ENCODE peak calls at places on chromosomes 4 and X, in five cellular contexts. L is activated CD4-positive, alpha-beta memory T cell treated with anti-CD3 and anti-CD28 coated beads for 36 hours; S is NCI-H510A treated with DMSO at 0.1 percent for 48 hours; V is naive thymus-derived CD8-positive, alpha-beta T cell; B is SW480. M is an unnamed sample.

GRCh38 chrX:68163446-68163845 is 269.8 kb downstream of the OPHN1 start:
- DNase-seq in L (no peak), S (no peak), V (no peak), B (no peak), M (no peak)

GRCh38 chr4:30948653-30949052 is 228.5 kb downstream of the PCDH7 start:
- DNase-seq in L (no peak), S (no peak), V (no peak), B (no peak), M (no peak)

GRCh38 chrX:19613645-19614323 is 98.5 kb upstream of the MAP3K15 start:
- DNase-seq in L (no peak), S (no peak), V (no peak), B (no peak), M (no peak)

GRCh38 chrX:118221257-118221656 is 104.6 kb upstream of the KLHL13 start:
- DNase-seq in L (no peak), S (no peak), V (no peak), B (no peak), M (no peak)

GRCh38 chrX:80663331-80663730 is 146.3 kb downstream of the BRWD3 start:
- DNase-seq in L (no peak), S (no peak), V (no peak), B (no peak), M (no peak)

GRCh38 chr4:189613202-189613601 is 327.5 kb upstream of the FRG1 start:
- DNase-seq in L (no peak), S (no peak), V (no peak), B (no peak), M (no peak)

GRCh38 chr4:108146819-108147218 is 21.9 kb downstream of the LEF1 start:
- DNase-seq in L (no peak), S (no peak), V (no peak), B (no peak), M (no peak)

GRCh38 chrX:138928737-138929459 is 217.4 kb upstream of the FGF13 start:
- DNase-seq in L (no peak), S (no peak), V (no peak), B (no peak), M (no peak)

GRCh38 chr4:24489870-24490269 is 94.5 kb downstream of the DHX15 start:
- DNase-seq in L (no peak), S (no peak), V (no peak), B (no peak), M (no peak)

GRCh38 chrX:69050051-69050785 is 115.0 kb downstream of the PJA1 start:
- DNase-seq in L (no peak), S (no peak), V (no peak), B (no peak), M (no peak)

GRCh38 chrX:38987135-38987780 is 186.0 kb downstream of the MID1IP1 start:
- DNase-seq in L (no peak), S (no peak), V (no peak), B (peak), M (no peak)

M was measured in HT-29.